ENCODE peak calls at places on chromosomes 3 and 15, in six cellular contexts. J is DND-41, M is GM23338, G is mammary epithelial cell, X is OCI-LY7, C is GM23248. T is an unnamed sample. For H3K4me1, the result is how much of the 10 kb centered on the place peaks cover.

GRCh38 chr3:183711516-183711915 is 13.9 kb downstream of the YEATS2 start:
- DNase-seq in M (no peak), C (no peak), G (no peak), J (no peak), X (no peak), T (no peak)

GRCh38 chr3:100335137-100335833 is 728 bp downstream of the NIT2 start:
- DNase-seq in C (peak), G (peak), J (peak), M (peak), X (peak), T (peak)

GRCh38 chr3:118412503-118412902 is 622.1 kb downstream of the IGSF11 start:
- DNase-seq in C (no peak), M (no peak), G (no peak), J (no peak), X (no peak), T (no peak)

GRCh38 chr15:35753486-35753885 is 207.5 kb upstream of the DPH6 start:
- DNase-seq in X (no peak), J (no peak), C (peak), M (no peak), G (peak), T (no peak)

GRCh38 chr15:69573815-69574472 is 121.3 kb downstream of the RPLP1 start:
- DNase-seq in C (peak), G (no peak), M (no peak), J (no peak), X (no peak), T (no peak)

GRCh38 chr3:194775266-194775665 is 89.6 kb downstream of the FAM43A start:
- DNase-seq in G (no peak), X (no peak), M (no peak), C (no peak), J (no peak), T (no peak)

GRCh38 chr3:177977381-177978158 is 558.7 kb upstream of the KCNMB2 start:
- DNase-seq in X (no peak), M (no peak), C (peak), J (no peak), G (peak), T (no peak)

GRCh38 chr3:19898725-19899124 is 35.3 kb downstream of the EFHB start:
- DNase-seq in X (no peak), C (no peak), J (no peak), M (no peak), G (no peak), T (no peak)

GRCh38 chr3:18422972-18423371 is 2.2 kb downstream of the SATB1 start:
- DNase-seq in C (peak), X (no peak), J (peak), G (peak), M (peak), T (no peak)

GRCh38 chr3:133896002-133896761 is 500 bp upstream of the RAB6B start:
- DNase-seq in X (no peak), C (peak), M (peak), G (peak), J (no peak), T (no peak)

GRCh38 chr3:171101982-171102610 is 75.6 kb upstream of the SLC2A2 start:
- DNase-seq in G (peak), X (no peak), J (no peak), M (no peak), C (peak), T (no peak)

GRCh38 chr15:45594322-45594721 is 7.1 kb downstream of the BLOC1S6 start:
- DNase-seq in C (peak), M (no peak), X (no peak), G (no peak), J (no peak), T (no peak)

GRCh38 chr3:9280477-9281219 is 31.2 kb upstream of the SRGAP3 start:
- DNase-seq in J (no peak), M (peak), C (peak), X (no peak), G (peak), T (no peak)

GRCh38 chr15:28904023-28904422 is 18.2 kb downstream of the APBA2 start:
- DNase-seq in M (no peak), X (no peak), G (no peak), C (no peak), J (no peak), T (no peak)

GRCh38 chr3:31815006-31815405 is 166.1 kb downstream of the OSBPL10 start:
- DNase-seq in C (no peak), X (no peak), G (no peak), M (no peak), J (no peak), T (no peak)

GRCh38 chr3:79016587-79017380 is 751.0 kb downstream of the ROBO1 start:
- DNase-seq in M (no peak), G (peak), J (no peak), C (peak), X (no peak), T (no peak)

GRCh38 chr3:141784096-141784495 is 20.9 kb downstream of the GRK7 start:
- DNase-seq in X (no peak), J (no peak), C (no peak), M (no peak), G (no peak), T (no peak)

GRCh38 chr3:67349551-67350174 is 304.7 kb downstream of the SUCLG2 start:
- DNase-seq in X (no peak), J (no peak), G (no peak), M (no peak), C (peak), T (no peak)

GRCh38 chr3:23052230-23053019 is 150.7 kb upstream of the UBE2E2 start:
- DNase-seq in C (peak), X (no peak), M (peak), G (no peak), J (no peak), T (no peak)

GRCh38 chr3:5006755-5007202 is 27.5 kb downstream of the BHLHE40 start:
- DNase-seq in X (peak), M (no peak), J (no peak), G (peak), C (no peak), T (no peak)

GRCh38 chr3:37321863-37322262 is 147.5 kb upstream of the LRRFIP2 start:
- DNase-seq in J (no peak), M (no peak), C (no peak), G (no peak), X (no peak), T (no peak)

GRCh38 chr3:23763040-23763477 is 42.7 kb upstream of the UBE2E1 start:
- DNase-seq in X (peak), C (peak), M (no peak), J (no peak), G (no peak), T (peak)

GRCh38 chr3:152026033-152026556 is 152.7 kb downstream of the SUCNR1 start:
- DNase-seq in M (no peak), X (no peak), C (peak), J (no peak), G (peak), T (no peak)

GRCh38 chr3:171878441-171879225 is 35.5 kb downstream of the TMEM212 start:
- DNase-seq in X (no peak), C (peak), G (no peak), M (peak), J (no peak), T (no peak)

GRCh38 chr3:188700497-188700896 is 471.3 kb upstream of the TPRG1 start:
- DNase-seq in X (no peak), J (no peak), M (no peak), C (no peak), G (no peak), T (no peak)

GRCh38 chr3:4341336-4341675 is 38.1 kb downstream of the SETMAR start:
- DNase-seq in J (no peak), M (no peak), G (no peak), X (no peak), C (no peak), T (peak)

GRCh38 chr3:183061431-183062172 is 37.7 kb downstream of the MCCC1 start:
- DNase-seq in X (no peak), C (no peak), G (no peak), J (no peak), M (no peak), T (no peak)

GRCh38 chr3:184472723-184473419 is 88.7 kb upstream of the EPHB3 start:
- DNase-seq in G (no peak), J (no peak), M (no peak), C (no peak), X (peak), T (no peak)

GRCh38 chr3:16663852-16664712 is 58.9 kb upstream of the DAZL start:
- DNase-seq in J (no peak), G (no peak), M (peak), X (no peak), C (peak), T (no peak)

GRCh38 chr3:171175840-171176239 is 149.3 kb upstream of the SLC2A2 start:
- DNase-seq in C (peak), J (no peak), M (no peak), G (no peak), X (no peak), T (no peak)

GRCh38 chr15:34223904-34224596 is 766 bp upstream of the EMC4 start:
- DNase-seq in C (peak), M (peak), X (peak), G (no peak), J (no peak), T (peak)

GRCh38 chr3:104604326-104605010 is 762.2 kb upstream of the ALCAM start:
- DNase-seq in J (no peak), M (peak), C (peak), G (peak), X (no peak), T (no peak)

GRCh38 chr3:4897765-4898453 is 81.3 kb upstream of the BHLHE40 start:
- DNase-seq in G (no peak), J (no peak), X (no peak), C (peak), M (no peak), T (no peak)

GRCh38 chr15:87724330-87724729 is 532.2 kb downstream of the NTRK3 start:
- DNase-seq in G (no peak), J (no peak), C (no peak), M (no peak), X (no peak), T (no peak)

GRCh38 chr3:133282239-133282638 is 117.6 kb upstream of the BFSP2 start:
- DNase-seq in M (no peak), J (no peak), C (peak), G (no peak), X (no peak), T (no peak)

GRCh38 chr15:69591905-69592508 is 139.4 kb downstream of the RPLP1 start:
- DNase-seq in J (no peak), G (peak), C (no peak), M (no peak), X (no peak), T (no peak)

GRCh38 chr3:141407043-141407442 is 38.7 kb downstream of the ZBTB38 start:
- DNase-seq in J (no peak), G (no peak), M (no peak), X (no peak), C (peak), T (no peak)

GRCh38 chr3:30657914-30658313 is 51.5 kb downstream of the TGFBR2 start:
- DNase-seq in M (no peak), C (peak), G (no peak), X (no peak), J (peak), T (no peak)
- H3K4me1 ChIP-seq in M (under half), C (half or more), G (half or more), X (half or more), J (half or more), T (under half)

GRCh38 chr15:79004336-79004735 is 59.5 kb upstream of the CTSH start:
- DNase-seq in X (peak), M (peak), J (peak), C (peak), G (peak), T (peak)
- H2AFZ ChIP-seq in X (peak), M (no peak), J (peak), C (no peak), G (peak), T (peak)

GRCh38 chr3:49667701-49668413 is 6.3 kb upstream of the APEH start:
- DNase-seq in J (no peak), C (no peak), M (no peak), X (no peak), G (no peak), T (no peak)
- H3K4me3 ChIP-seq in J (no peak), C (no peak), M (no peak), X (no peak), G (no peak), T (no peak)

DNA sequence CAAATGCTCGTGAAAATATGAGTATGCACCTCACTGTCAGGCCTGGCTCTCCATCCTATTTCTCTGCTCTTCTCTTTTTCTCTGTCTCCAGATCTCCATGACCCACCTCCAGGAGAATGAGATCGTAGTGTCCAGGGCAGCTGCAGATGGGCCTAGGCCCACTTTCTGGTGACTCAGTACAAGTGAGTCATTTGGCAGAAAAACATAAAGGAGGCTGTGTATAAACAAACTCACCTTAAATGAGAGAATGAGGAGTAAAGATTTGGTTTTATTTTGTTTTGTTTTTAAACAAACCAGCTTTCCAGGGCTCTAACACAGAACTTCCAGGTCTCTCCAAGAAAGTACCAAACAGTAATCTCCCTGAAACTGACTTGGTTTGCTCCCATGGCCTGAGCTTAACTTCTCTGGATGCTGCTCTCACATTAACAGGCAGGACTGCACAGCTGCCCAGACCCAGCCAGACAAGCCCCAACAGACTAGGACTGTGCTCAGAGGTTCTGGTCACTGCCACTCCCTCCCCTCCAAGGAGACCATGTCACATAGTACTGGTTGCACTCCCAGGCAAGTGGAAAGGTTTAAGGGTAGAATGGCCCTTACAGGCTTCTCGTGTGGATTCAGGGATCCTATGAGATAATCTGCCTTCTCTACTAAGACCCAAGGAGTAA is 1.5 kb upstream of the HEG1 start:
- DNase-seq in G (peak), C (peak), M (no peak), X (no peak), J (no peak), T (no peak)
- H3K4me1 ChIP-seq in G (half or more), C (half or more), M (under half), X (under half), J (under half), T (under half)

DNA sequence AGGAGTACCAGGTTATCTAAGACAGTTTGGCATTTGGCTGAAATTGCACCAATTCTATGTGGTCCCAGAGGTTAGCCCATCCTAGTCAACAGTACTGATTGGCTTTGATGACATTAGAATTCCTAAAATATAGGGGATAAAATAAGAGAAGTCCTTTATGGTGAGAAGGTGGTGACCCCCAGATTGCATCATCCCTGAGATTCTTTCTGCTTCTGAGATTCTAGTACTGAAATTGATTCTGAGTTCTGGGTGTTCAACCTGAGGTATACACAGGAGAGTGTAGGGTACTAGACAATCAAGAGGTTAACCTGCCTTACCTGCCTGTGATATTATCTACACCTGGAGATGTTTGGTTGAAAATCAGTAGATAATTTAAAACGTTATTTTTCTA is 140.9 kb upstream of the MRPS22 start:
- DNase-seq in J (no peak), G (no peak), X (no peak), M (no peak), C (no peak), T (no peak)
- H2AFZ ChIP-seq in J (no peak), G (no peak), X (no peak), M (no peak), C (no peak), T (no peak)

DNA sequence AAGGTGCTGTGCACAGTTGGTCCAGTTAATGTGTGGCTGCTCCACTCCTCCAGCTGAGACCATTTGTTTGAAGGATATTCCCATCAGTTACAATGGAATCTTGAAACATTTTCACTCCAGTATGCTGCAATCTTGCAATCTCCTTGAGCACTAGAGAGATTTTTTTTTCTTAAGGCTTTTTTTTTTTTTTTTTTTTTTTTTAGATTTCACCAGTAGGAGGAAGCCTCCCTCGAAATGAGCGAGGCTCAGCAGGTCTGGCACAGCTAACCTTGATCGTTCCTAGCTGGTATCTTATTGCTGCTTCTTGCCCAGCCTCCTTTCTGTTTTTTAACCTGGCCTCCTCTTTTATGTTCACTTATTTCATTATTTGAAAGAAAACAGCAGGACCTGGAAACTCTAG is 48.1 kb downstream of the RAP2B start:
- DNase-seq in J (no peak), X (no peak), C (peak), G (peak), M (peak), T (no peak)
- H3K4me3 ChIP-seq in J (no peak), X (no peak), C (no peak), G (no peak), M (peak), T (no peak)

GRCh38 chr3:167729591-167729990 is 5.1 kb downstream of the PDCD10 start:
- DNase-seq in J (no peak), X (peak), M (no peak), G (no peak), C (peak), T (no peak)
- H3K4me1 ChIP-seq in J (under half), X (half or more), M (half or more), G (under half), C (under half), T (half or more)

DNA sequence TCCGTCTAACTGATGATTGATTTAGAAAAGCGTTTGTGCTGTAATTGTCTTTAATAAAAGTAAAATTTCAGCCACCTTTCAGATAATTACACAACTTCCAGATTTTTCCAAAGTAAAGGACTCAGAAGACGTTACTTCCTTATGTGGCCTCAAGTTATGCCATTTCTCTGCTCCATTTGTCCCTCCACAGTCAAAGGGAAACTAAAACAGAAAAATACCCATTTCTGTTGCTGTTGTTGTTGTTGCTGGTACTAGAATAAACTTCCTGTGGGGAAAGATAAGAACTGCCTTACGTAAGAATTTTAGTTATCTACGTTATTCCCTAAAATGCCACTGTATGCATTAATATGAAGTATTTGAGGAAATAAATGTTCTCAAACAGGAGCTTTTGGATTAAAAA is 153.9 kb downstream of the P3H2 start:
- DNase-seq in G (no peak), X (no peak), M (no peak), J (no peak), C (no peak), T (no peak)
- H2AFZ ChIP-seq in G (no peak), X (no peak), M (no peak), J (no peak), C (no peak), T (no peak)

DNA sequence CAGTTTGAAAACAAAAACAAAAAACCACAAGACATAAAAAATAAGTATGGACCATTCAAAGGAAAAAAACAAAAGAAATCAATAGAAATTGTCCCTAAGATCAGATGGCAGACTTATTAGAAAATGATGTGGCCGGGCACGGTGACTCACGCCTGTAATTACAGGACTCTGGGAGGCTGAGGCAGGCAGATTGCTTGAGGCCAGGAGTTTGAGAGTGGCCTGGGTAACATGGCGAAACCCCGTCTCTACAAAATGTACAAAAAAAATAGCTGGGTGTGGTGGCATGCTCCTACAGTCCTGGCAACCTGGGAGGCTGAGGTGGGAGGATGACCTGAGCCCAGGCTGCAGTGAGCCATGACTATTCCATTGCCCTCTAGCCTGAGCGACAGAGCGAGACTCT is 16.6 kb downstream of the SPCS1 start:
- DNase-seq in M (no peak), C (peak), X (no peak), J (no peak), G (no peak), T (no peak)
- H3K4me3 ChIP-seq in M (no peak), C (no peak), X (no peak), J (no peak), G (no peak), T (no peak)

GRCh38 chr15:79972861-79973260 is 1.9 kb upstream of the BCL2A1 start:
- DNase-seq in M (no peak), C (no peak), J (no peak), G (no peak), X (no peak), T (peak)
- H3K4me1 ChIP-seq in M (under half), C (under half), J (under half), G (under half), X (half or more), T (under half)

T was measured in Karpas-422.